ENCODE peak calls at places on chromosomes 1 and 21, in four cellular contexts. V, T, C and N are unnamed samples.

GRCh38 chr1:145757420-145757819 is 38.1 kb downstream of the CD160 start:
- DNase-seq in V (no peak), T (no peak), C (no peak), N (peak)

GRCh38 chr21:33028759-33029511 is 3.2 kb downstream of the OLIG2 start:
- DNase-seq in V (no peak), T (peak), C (no peak), N (no peak)

GRCh38 chr1:86846166-86846647 is 67.7 kb downstream of the SELENOF start:
- DNase-seq in V (no peak), T (no peak), C (peak), N (no peak)

GRCh38 chr1:11570821-11571220 is 83.4 kb downstream of the FBXO2 start:
- DNase-seq in V (no peak), T (no peak), C (no peak), N (no peak)

GRCh38 chr1:232599178-232600041 is 30.5 kb downstream of the SIPA1L2 start:
- DNase-seq in V (no peak), T (no peak), C (no peak), N (no peak)

GRCh38 chr1:61323681-61324328 is 241.4 kb downstream of the NFIA start:
- DNase-seq in V (no peak), T (no peak), C (no peak), N (no peak)

GRCh38 chr21:44800971-44801467 is 601 bp downstream of the UBE2G2 start:
- DNase-seq in V (no peak), T (no peak), C (no peak), N (peak)

GRCh38 chr1:117029690-117030089 is 28.1 kb downstream of the CD101 start:
- DNase-seq in V (no peak), T (no peak), C (no peak), N (no peak)

GRCh38 chr1:235990376-235990795 is 74.5 kb downstream of the NID1 start:
- DNase-seq in V (no peak), T (no peak), C (no peak), N (no peak)

GRCh38 chr1:116433283-116434257 is 60.5 kb downstream of the ATP1A1 start:
- DNase-seq in V (no peak), T (peak), C (no peak), N (peak)

GRCh38 chr1:16409536-16410152 is 27.6 kb downstream of the SPATA21 start:
- DNase-seq in V (no peak), T (no peak), C (no peak), N (no peak)

GRCh38 chr1:41155105-41155504 is 87.0 kb downstream of the SCMH1 start:
- DNase-seq in V (no peak), T (no peak), C (no peak), N (no peak)

GRCh38 chr1:168365719-168366474 is 85.2 kb downstream of the TBX19 start:
- DNase-seq in V (no peak), T (no peak), C (no peak), N (no peak)

GRCh38 chr1:8427986-8428385 is 110.1 kb downstream of the SLC45A1 start:
- DNase-seq in V (no peak), T (peak), C (no peak), N (peak)

GRCh38 chr1:30242178-30242577 is 481.2 kb downstream of the MATN1 start:
- DNase-seq in V (no peak), T (no peak), C (no peak), N (no peak)

GRCh38 chr1:25431495-25432363 is 1.0 kb downstream of the MACO1 start:
- DNase-seq in V (no peak), T (peak), C (no peak), N (peak)

GRCh38 chr1:101938681-101939080 is 58.0 kb downstream of the OLFM3 start:
- DNase-seq in V (no peak), T (no peak), C (no peak), N (peak)

GRCh38 chr21:26966978-26967913 is at the start of gene ADAMTS5:
- DNase-seq in V (no peak), T (no peak), C (no peak), N (peak)

GRCh38 chr1:73911849-73912248 is 286.1 kb downstream of the LRRIQ3 start:
- DNase-seq in V (no peak), T (no peak), C (no peak), N (no peak)

GRCh38 chr21:41765393-41765950 is 1.4 kb downstream of the RIPK4 start:
- DNase-seq in V (no peak), T (no peak), C (no peak), N (no peak)

GRCh38 chr1:22133247-22133927 is 9.5 kb downstream of the WNT4 start:
- DNase-seq in V (no peak), T (no peak), C (no peak), N (no peak)

GRCh38 chr1:21050031-21050430 is 126.7 kb downstream of the EIF4G3 start:
- DNase-seq in V (no peak), T (no peak), C (peak), N (no peak)

GRCh38 chr1:6343506-6344405 is 49.8 kb downstream of the ACOT7 start:
- DNase-seq in V (peak), T (no peak), C (peak), N (peak)

GRCh38 chr1:159444507-159444906 is 5.0 kb downstream of the OR10J1 start:
- DNase-seq in V (no peak), T (no peak), C (no peak), N (no peak)

GRCh38 chr1:168553680-168554553 is 10.1 kb upstream of the XCL2 start:
- DNase-seq in V (no peak), T (no peak), C (no peak), N (no peak)

GRCh38 chr1:115282825-115283224 is 55.2 kb downstream of the NGF start:
- DNase-seq in V (no peak), T (no peak), C (no peak), N (no peak)

GRCh38 chr1:103496014-103496635 is 29.4 kb upstream of the RNPC3 start:
- DNase-seq in V (no peak), T (no peak), C (peak), N (no peak)

GRCh38 chr21:42759594-42759927 is 106.1 kb downstream of the PDE9A start:
- DNase-seq in V (no peak), T (no peak), C (no peak), N (no peak)

GRCh38 chr1:179831225-179831624 is 46.4 kb downstream of the TOR1AIP2 start:
- DNase-seq in V (no peak), T (no peak), C (no peak), N (no peak)

GRCh38 chr1:44067258-44068250 is 36.3 kb upstream of the SLC6A9 start:
- DNase-seq in V (no peak), T (no peak), C (no peak), N (no peak)

GRCh38 chr1:202288177-202288576 is 53.6 kb downstream of the UBE2T start:
- DNase-seq in V (no peak), T (no peak), C (no peak), N (no peak)